ENCODE peak calls at places on chromosomes 3 and 15, in nine cellular contexts. One of them, this sample, is unnamed.

GRCh38 chr3:60056394-60056793 is 1006.6 kb upstream of the CFAP20DC start:
- DNase-seq in AG10803: no peak
- DNase-seq in ovary: no peak
- DNase-seq in neural crest cell: no peak
- DNase-seq in fibroblast of the aortic adventitia: no peak
- DNase-seq in fibroblast of lung: no peak
- DNase-seq in Calu3: no peak
- DNase-seq in CD4-positive, alpha-beta T cell: no peak
- DNase-seq in breast epithelium: no peak
- DNase-seq in this sample: no peak

GRCh38 chr15:63843901-63844317 is 10.2 kb upstream of the HERC1 start:
- DNase-seq in AG10803: peak; percentile 25
- DNase-seq in ovary: no peak
- DNase-seq in neural crest cell: no peak
- DNase-seq in fibroblast of the aortic adventitia: no peak
- DNase-seq in fibroblast of lung: no peak
- DNase-seq in Calu3: no peak
- DNase-seq in CD4-positive, alpha-beta T cell: no peak
- DNase-seq in breast epithelium: no peak
- DNase-seq in this sample: no peak

GRCh38 chr3:177441813-177442646 is 244.7 kb upstream of the TBL1XR1 start:
- DNase-seq in AG10803: peak; percentile 78
- DNase-seq in ovary: no peak
- DNase-seq in neural crest cell: no peak
- DNase-seq in fibroblast of the aortic adventitia: peak; percentile 20
- DNase-seq in fibroblast of lung: peak; percentile 48
- DNase-seq in Calu3: no peak
- DNase-seq in CD4-positive, alpha-beta T cell: no peak
- DNase-seq in breast epithelium: no peak
- DNase-seq in this sample: no peak

GRCh38 chr3:9349321-9350117 is 13.3 kb upstream of the THUMPD3 start:
- DNase-seq in AG10803: peak; percentile 88
- DNase-seq in ovary: no peak
- DNase-seq in neural crest cell: no peak
- DNase-seq in fibroblast of the aortic adventitia: peak; percentile 73
- DNase-seq in fibroblast of lung: peak; percentile 66
- DNase-seq in Calu3: peak; percentile 26
- DNase-seq in CD4-positive, alpha-beta T cell: no peak
- DNase-seq in breast epithelium: peak; percentile 58
- DNase-seq in this sample: no peak

GRCh38 chr15:92623435-92623834 is 32.1 kb downstream of the FAM174B start:
- DNase-seq in AG10803: no peak
- DNase-seq in ovary: no peak
- DNase-seq in neural crest cell: no peak
- DNase-seq in fibroblast of the aortic adventitia: no peak
- DNase-seq in fibroblast of lung: no peak
- DNase-seq in Calu3: no peak
- DNase-seq in CD4-positive, alpha-beta T cell: no peak
- DNase-seq in breast epithelium: no peak
- DNase-seq in this sample: no peak

GRCh38 chr15:67174864-67175573 is 79.4 kb downstream of the AAGAB start:
- DNase-seq in AG10803: no peak
- DNase-seq in ovary: no peak
- DNase-seq in neural crest cell: no peak
- DNase-seq in fibroblast of the aortic adventitia: no peak
- DNase-seq in fibroblast of lung: no peak
- DNase-seq in Calu3: peak; percentile 72
- DNase-seq in CD4-positive, alpha-beta T cell: no peak
- DNase-seq in breast epithelium: no peak
- DNase-seq in this sample: no peak

GRCh38 chr3:170848294-170848917 is 21.6 kb downstream of the RPL22L1 start:
- DNase-seq in AG10803: peak; percentile 40
- DNase-seq in ovary: no peak
- DNase-seq in neural crest cell: no peak
- DNase-seq in fibroblast of the aortic adventitia: peak; percentile 62
- DNase-seq in fibroblast of lung: peak; percentile 58
- DNase-seq in Calu3: no peak
- DNase-seq in CD4-positive, alpha-beta T cell: no peak
- DNase-seq in breast epithelium: no peak
- DNase-seq in this sample: no peak

GRCh38 chr3:142115927-142116668 is 33.2 kb downstream of the TFDP2 start:
- DNase-seq in AG10803: peak; percentile 26
- DNase-seq in ovary: no peak
- DNase-seq in neural crest cell: no peak
- DNase-seq in fibroblast of the aortic adventitia: no peak
- DNase-seq in fibroblast of lung: no peak
- DNase-seq in Calu3: no peak
- DNase-seq in CD4-positive, alpha-beta T cell: no peak
- DNase-seq in breast epithelium: no peak
- DNase-seq in this sample: no peak

GRCh38 chr3:139326707-139327106 is 17.1 kb upstream of the MRPS22 start:
- DNase-seq in AG10803: no peak
- DNase-seq in ovary: peak; percentile 16
- DNase-seq in neural crest cell: no peak
- DNase-seq in fibroblast of the aortic adventitia: no peak
- DNase-seq in fibroblast of lung: no peak
- DNase-seq in Calu3: no peak
- DNase-seq in CD4-positive, alpha-beta T cell: no peak
- DNase-seq in breast epithelium: no peak
- DNase-seq in this sample: no peak

GRCh38 chr3:137165117-137165806 is 207.5 kb downstream of the IL20RB start:
- DNase-seq in AG10803: peak; percentile 15
- DNase-seq in ovary: no peak
- DNase-seq in neural crest cell: no peak
- DNase-seq in fibroblast of the aortic adventitia: peak; percentile 4
- DNase-seq in fibroblast of lung: no peak
- DNase-seq in Calu3: no peak
- DNase-seq in CD4-positive, alpha-beta T cell: no peak
- DNase-seq in breast epithelium: no peak
- DNase-seq in this sample: no peak

GRCh38 chr3:156465222-156465621 is 89.7 kb downstream of the SSR3 start:
- DNase-seq in AG10803: no peak
- DNase-seq in ovary: no peak
- DNase-seq in neural crest cell: no peak
- DNase-seq in fibroblast of the aortic adventitia: peak; percentile 25
- DNase-seq in fibroblast of lung: no peak
- DNase-seq in Calu3: no peak
- DNase-seq in CD4-positive, alpha-beta T cell: no peak
- DNase-seq in breast epithelium: no peak
- DNase-seq in this sample: no peak

DNA sequence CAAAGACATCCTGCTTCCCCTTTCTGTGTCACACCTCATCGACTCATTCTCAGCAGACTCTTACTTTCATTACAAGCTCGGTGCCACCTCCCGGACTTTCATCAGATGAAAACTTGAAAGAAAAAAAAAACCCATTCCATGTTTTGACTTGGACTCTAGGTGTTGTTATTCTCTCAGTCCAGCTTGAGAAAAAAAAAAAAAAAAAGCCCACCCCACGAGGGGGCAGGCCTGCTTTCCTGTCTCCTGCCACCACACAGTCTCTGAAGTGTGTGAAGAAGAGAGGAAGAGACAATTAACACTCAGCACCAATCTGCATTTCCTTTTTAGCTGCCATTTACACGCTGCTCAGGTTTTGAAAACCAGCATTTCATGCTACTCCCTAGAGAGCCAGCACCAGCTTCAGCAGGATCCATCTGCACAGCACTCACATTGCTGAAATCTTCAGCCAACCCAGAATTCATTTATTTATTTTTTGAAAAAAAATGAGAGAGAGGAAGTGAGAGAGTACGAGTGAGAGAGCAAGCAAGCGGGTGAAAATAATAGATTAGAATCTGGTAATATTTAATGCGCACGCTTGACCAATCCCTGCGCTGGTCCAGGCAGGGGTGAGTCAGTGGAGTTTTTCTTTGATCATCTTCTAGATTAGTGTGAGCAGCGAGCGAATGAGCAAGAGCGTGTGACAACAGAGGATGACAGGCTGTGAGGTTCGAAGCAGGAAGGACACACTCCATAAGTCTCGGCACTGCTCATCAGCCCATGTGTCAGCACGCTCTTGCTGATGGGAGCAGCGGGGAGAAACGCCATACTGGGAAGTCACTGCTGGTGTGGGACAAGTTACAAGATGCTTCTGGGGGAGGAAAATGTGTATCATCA is 23.5 kb downstream of the ZNF80 start:
- DNase-seq in AG10803: peak; percentile 68
- DNase-seq in ovary: no peak
- DNase-seq in neural crest cell: no peak
- DNase-seq in fibroblast of the aortic adventitia: peak; percentile 75
- DNase-seq in fibroblast of lung: peak; percentile 65
- DNase-seq in Calu3: peak; percentile 3
- DNase-seq in CD4-positive, alpha-beta T cell: peak; percentile 53
- DNase-seq in breast epithelium: no peak
- DNase-seq in this sample: no peak
- TF ChIP-seq CTCF in AG10803: peak; percentile 9
- TF ChIP-seq CTCF in ovary: no peak
- TF ChIP-seq CTCF in neural crest cell: no peak
- TF ChIP-seq CTCF in fibroblast of the aortic adventitia: peak; percentile 9
- TF ChIP-seq CTCF in fibroblast of lung: no peak
- TF ChIP-seq CTCF in Calu3: no peak
- TF ChIP-seq CTCF in CD4-positive, alpha-beta T cell: peak; percentile 5
- TF ChIP-seq CTCF in breast epithelium: no peak
- TF ChIP-seq CTCF in this sample: no peak

GRCh38 chr3:186930143-186930638 is at the start of gene ST6GAL1:
- DNase-seq in AG10803: no peak
- DNase-seq in ovary: peak; percentile 58
- DNase-seq in neural crest cell: peak; percentile 57
- DNase-seq in fibroblast of the aortic adventitia: peak; percentile 65
- DNase-seq in fibroblast of lung: peak; percentile 63
- DNase-seq in Calu3: peak; percentile 68
- DNase-seq in CD4-positive, alpha-beta T cell: peak; percentile 46
- DNase-seq in breast epithelium: peak; percentile 31
- DNase-seq in this sample: peak; percentile 58
- TF ChIP-seq CTCF in AG10803: no peak
- TF ChIP-seq CTCF in ovary: peak; percentile 16
- TF ChIP-seq CTCF in neural crest cell: no peak
- TF ChIP-seq CTCF in fibroblast of the aortic adventitia: peak; percentile 60
- TF ChIP-seq CTCF in fibroblast of lung: peak; percentile 50
- TF ChIP-seq CTCF in Calu3: peak; percentile 29
- TF ChIP-seq CTCF in CD4-positive, alpha-beta T cell: no peak
- TF ChIP-seq CTCF in breast epithelium: peak; percentile 20
- TF ChIP-seq CTCF in this sample: peak; percentile 46

GRCh38 chr15:44536298-44536961 is 517 bp upstream of the EIF3J start:
- DNase-seq in AG10803: no peak
- DNase-seq in ovary: no peak
- DNase-seq in neural crest cell: peak; percentile 78
- DNase-seq in fibroblast of the aortic adventitia: peak; percentile 73
- DNase-seq in fibroblast of lung: no peak
- DNase-seq in Calu3: peak; percentile 82
- DNase-seq in CD4-positive, alpha-beta T cell: no peak
- DNase-seq in breast epithelium: peak; percentile 86
- DNase-seq in this sample: peak; percentile 71
- TF ChIP-seq CTCF in AG10803: peak; percentile 53
- TF ChIP-seq CTCF in ovary: peak; percentile 46
- TF ChIP-seq CTCF in neural crest cell: peak; percentile 52
- TF ChIP-seq CTCF in fibroblast of the aortic adventitia: peak; percentile 61
- TF ChIP-seq CTCF in fibroblast of lung: peak; percentile 49
- TF ChIP-seq CTCF in Calu3: no peak
- TF ChIP-seq CTCF in CD4-positive, alpha-beta T cell: no peak
- TF ChIP-seq CTCF in breast epithelium: peak; percentile 50
- TF ChIP-seq CTCF in this sample: peak; percentile 41

DNA sequence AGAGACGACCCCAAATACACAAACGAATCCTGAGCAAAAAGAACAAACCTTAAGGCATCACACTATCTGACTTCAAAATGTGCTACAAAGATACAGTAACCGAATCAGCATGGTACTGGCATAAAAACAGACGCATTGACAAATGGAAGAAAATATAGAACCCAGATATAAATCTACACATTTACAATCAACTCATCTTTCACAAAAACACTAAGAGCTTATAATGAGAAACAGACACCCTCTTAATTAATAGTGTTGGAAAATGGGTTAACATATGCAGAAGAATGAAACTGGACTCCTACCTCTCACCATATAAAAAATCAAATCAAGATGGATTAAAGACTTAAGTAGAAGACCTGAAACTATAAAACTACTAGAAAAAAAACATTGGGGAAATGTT is 130.3 kb upstream of the DCBLD2 start:
- DNase-seq in AG10803: no peak
- DNase-seq in ovary: no peak
- DNase-seq in neural crest cell: no peak
- DNase-seq in fibroblast of the aortic adventitia: no peak
- DNase-seq in fibroblast of lung: no peak
- DNase-seq in Calu3: no peak
- DNase-seq in CD4-positive, alpha-beta T cell: no peak
- DNase-seq in breast epithelium: no peak
- DNase-seq in this sample: no peak
- TF ChIP-seq CTCF in AG10803: no peak
- TF ChIP-seq CTCF in ovary: no peak
- TF ChIP-seq CTCF in neural crest cell: no peak
- TF ChIP-seq CTCF in fibroblast of the aortic adventitia: no peak
- TF ChIP-seq CTCF in fibroblast of lung: no peak
- TF ChIP-seq CTCF in Calu3: no peak
- TF ChIP-seq CTCF in CD4-positive, alpha-beta T cell: no peak
- TF ChIP-seq CTCF in breast epithelium: no peak
- TF ChIP-seq CTCF in this sample: no peak

GRCh38 chr15:91238664-91239428 is 138.8 kb downstream of the SV2B start:
- DNase-seq in AG10803: no peak
- DNase-seq in ovary: no peak
- DNase-seq in neural crest cell: no peak
- DNase-seq in fibroblast of the aortic adventitia: no peak
- DNase-seq in fibroblast of lung: no peak
- DNase-seq in Calu3: no peak
- DNase-seq in CD4-positive, alpha-beta T cell: no peak
- DNase-seq in breast epithelium: no peak
- DNase-seq in this sample: no peak

GRCh38 chr15:91234759-91235158 is 134.7 kb downstream of the SV2B start:
- DNase-seq in AG10803: no peak
- DNase-seq in ovary: no peak
- DNase-seq in neural crest cell: no peak
- DNase-seq in fibroblast of the aortic adventitia: no peak
- DNase-seq in fibroblast of lung: no peak
- DNase-seq in Calu3: no peak
- DNase-seq in CD4-positive, alpha-beta T cell: no peak
- DNase-seq in breast epithelium: no peak
- DNase-seq in this sample: no peak

GRCh38 chr15:91237493-91237892 is 137.4 kb downstream of the SV2B start:
- DNase-seq in AG10803: no peak
- DNase-seq in ovary: no peak
- DNase-seq in neural crest cell: no peak
- DNase-seq in fibroblast of the aortic adventitia: no peak
- DNase-seq in fibroblast of lung: no peak
- DNase-seq in Calu3: no peak
- DNase-seq in CD4-positive, alpha-beta T cell: no peak
- DNase-seq in breast epithelium: no peak
- DNase-seq in this sample: no peak

GRCh38 chr15:91235376-91235775 is 135.3 kb downstream of the SV2B start:
- DNase-seq in AG10803: no peak
- DNase-seq in ovary: no peak
- DNase-seq in neural crest cell: no peak
- DNase-seq in fibroblast of the aortic adventitia: no peak
- DNase-seq in fibroblast of lung: no peak
- DNase-seq in Calu3: no peak
- DNase-seq in CD4-positive, alpha-beta T cell: no peak
- DNase-seq in breast epithelium: no peak
- DNase-seq in this sample: no peak
- TF ChIP-seq CTCF in AG10803: no peak
- TF ChIP-seq CTCF in ovary: no peak
- TF ChIP-seq CTCF in neural crest cell: peak; percentile 40
- TF ChIP-seq CTCF in fibroblast of the aortic adventitia: no peak
- TF ChIP-seq CTCF in fibroblast of lung: no peak
- TF ChIP-seq CTCF in Calu3: no peak
- TF ChIP-seq CTCF in CD4-positive, alpha-beta T cell: no peak
- TF ChIP-seq CTCF in breast epithelium: no peak
- TF ChIP-seq CTCF in this sample: no peak

This sample was measured in progenitor cell of endocrine pancreas.